ENCODE peak calls at places on chromosomes 12 and 14, in four cellular contexts. N is CD4-positive, alpha-beta T cell; E is AG04450; O is heart left ventricle. R is an unnamed sample.

GRCh38 chr12:1800646-1801284 is 19.6 kb upstream of the LRTM2 start:
- DNase-seq in E (no peak), O (peak), N (peak), R (peak)

GRCh38 chr14:68794856-68795601 is 2.2 kb upstream of the ZFP36L1 start:
- DNase-seq in O (no peak), N (peak), E (peak), R (peak)

GRCh38 chr12:100987552-100988277 is 193.1 kb downstream of the ANO4 start:
- DNase-seq in E (peak), O (no peak), N (no peak), R (peak)

GRCh38 chr14:85439696-85440328 is 90.1 kb upstream of the FLRT2 start:
- DNase-seq in E (no peak), O (no peak), N (no peak), R (peak)

GRCh38 chr14:76456200-76456599 is 80.3 kb downstream of the ESRRB start:
- DNase-seq in O (peak), N (no peak), E (no peak), R (peak)

GRCh38 chr12:122888232-122888752 is 7.6 kb downstream of the VPS37B start:
- DNase-seq in O (no peak), E (no peak), N (peak), R (no peak)

GRCh38 chr12:119208626-119209061 is 29.9 kb downstream of the HSPB8 start:
- DNase-seq in O (peak), N (no peak), E (no peak), R (peak)

GRCh38 chr14:52313493-52313881 is 625 bp upstream of the PTGER2 start:
- DNase-seq in E (no peak), N (no peak), O (no peak), R (no peak)

GRCh38 chr12:106030210-106031175 is 108.3 kb downstream of the NUAK1 start:
- DNase-seq in N (no peak), O (no peak), E (peak), R (peak)

GRCh38 chr14:75876526-75876925 is 105.3 kb downstream of the TGFB3 start:
- DNase-seq in E (no peak), O (no peak), N (no peak), R (no peak)

GRCh38 chr12:65450610-65451009 is 172.1 kb downstream of the MSRB3 start:
- DNase-seq in N (no peak), E (no peak), O (no peak), R (no peak)

GRCh38 chr12:7602287-7602686 is 63.4 kb downstream of the APOBEC1 start:
- DNase-seq in O (no peak), N (no peak), E (no peak), R (peak)

GRCh38 chr12:109126781-109127180 is 10.4 kb downstream of the ACACB start:
- DNase-seq in O (no peak), E (no peak), N (no peak), R (no peak)

GRCh38 chr14:47929334-47929733 is 253.9 kb upstream of the MDGA2 start:
- DNase-seq in N (no peak), O (no peak), E (no peak), R (no peak)

GRCh38 chr12:11795192-11795909 is 145.9 kb downstream of the ETV6 start:
- DNase-seq in O (no peak), N (no peak), E (no peak), R (no peak)

GRCh38 chr14:100419856-100420255 is 96.7 kb downstream of the SLC25A47 start:
- DNase-seq in E (no peak), N (no peak), O (no peak), R (no peak)

GRCh38 chr12:51941669-51942455 is 9.6 kb upstream of the ACVR1B start:
- DNase-seq in O (no peak), E (no peak), N (no peak), R (no peak)

GRCh38 chr12:2456122-2456812 is 338.5 kb upstream of the FKBP4 start:
- DNase-seq in O (no peak), N (no peak), E (no peak), R (no peak)

GRCh38 chr12:119589087-119589486 is 4.5 kb upstream of the TMEM233 start:
- DNase-seq in O (no peak), N (no peak), E (no peak), R (no peak)

GRCh38 chr14:64464695-64465094 is 604 bp upstream of the AKAP5 start:
- DNase-seq in E (no peak), N (no peak), O (no peak), R (no peak)

GRCh38 chr12:120783197-120783596 is 57.6 kb downstream of the ACADS start:
- DNase-seq in N (no peak), E (peak), O (no peak), R (peak)

GRCh38 chr12:23303821-23304220 is 645.6 kb downstream of the SOX5 start:
- DNase-seq in E (no peak), N (no peak), O (no peak), R (no peak)

GRCh38 chr12:50839032-50839431 is 3.7 kb upstream of the TMPRSS12 start:
- DNase-seq in O (no peak), E (no peak), N (no peak), R (no peak)

GRCh38 chr12:127150479-127150878 is 1116.5 kb upstream of the TMEM132C start:
- DNase-seq in O (no peak), E (no peak), N (no peak), R (no peak)

GRCh38 chr12:7959278-7960063 is 23.5 kb upstream of the SLC2A3 start:
- DNase-seq in O (no peak), E (no peak), N (peak), R (no peak)

GRCh38 chr14:57816568-57817284 is 49.2 kb downstream of the SLC35F4 start:
- DNase-seq in N (no peak), O (no peak), E (no peak), R (no peak)

GRCh38 chr12:72219937-72220336 is 52.2 kb upstream of the TRHDE start:
- DNase-seq in N (no peak), O (no peak), E (no peak), R (peak)

GRCh38 chr14:72578514-72578913 is 315.4 kb downstream of the DPF3 start:
- DNase-seq in O (no peak), N (no peak), E (no peak), R (no peak)

GRCh38 chr14:41899416-41899815 is 292.7 kb downstream of the LRFN5 start:
- DNase-seq in N (no peak), E (no peak), O (no peak), R (no peak)

GRCh38 chr12:67766370-67766769 is 117.8 kb downstream of the DYRK2 start:
- DNase-seq in N (no peak), E (peak), O (no peak), R (peak)

GRCh38 chr12:49013403-49013802 is 5.2 kb downstream of the PRKAG1 start:
- DNase-seq in O (no peak), E (no peak), N (no peak), R (no peak)

GRCh38 chr14:27553820-27554219 is 956.0 kb upstream of the NOVA1 start:
- DNase-seq in O (no peak), E (no peak), N (no peak), R (no peak)

DNA sequence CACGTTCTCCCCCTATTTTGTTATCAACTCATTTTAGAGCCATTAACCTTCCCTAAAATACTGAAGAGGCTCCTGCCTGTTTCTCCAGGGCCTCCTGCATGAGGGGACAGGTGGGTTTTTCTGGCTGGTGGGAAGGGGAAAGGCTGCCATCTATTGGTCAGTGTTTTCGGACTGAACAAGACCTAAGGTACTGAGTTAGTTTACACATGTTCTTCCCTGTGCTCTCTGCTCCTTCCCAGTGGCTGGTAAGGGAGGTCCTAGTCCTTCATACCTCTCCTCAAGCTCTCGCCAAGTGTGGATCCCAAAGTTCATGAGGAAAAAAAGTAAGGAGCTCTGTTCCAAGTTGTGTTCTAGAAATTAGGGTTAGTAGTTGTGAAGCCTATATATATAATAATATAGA is 357.5 kb downstream of the FSCB start:
- DNase-seq in O (no peak), N (no peak), E (no peak), R (no peak)
- TF ChIP-seq CTCF in O (no peak), N (no peak), E (peak), R (no peak)

DNA sequence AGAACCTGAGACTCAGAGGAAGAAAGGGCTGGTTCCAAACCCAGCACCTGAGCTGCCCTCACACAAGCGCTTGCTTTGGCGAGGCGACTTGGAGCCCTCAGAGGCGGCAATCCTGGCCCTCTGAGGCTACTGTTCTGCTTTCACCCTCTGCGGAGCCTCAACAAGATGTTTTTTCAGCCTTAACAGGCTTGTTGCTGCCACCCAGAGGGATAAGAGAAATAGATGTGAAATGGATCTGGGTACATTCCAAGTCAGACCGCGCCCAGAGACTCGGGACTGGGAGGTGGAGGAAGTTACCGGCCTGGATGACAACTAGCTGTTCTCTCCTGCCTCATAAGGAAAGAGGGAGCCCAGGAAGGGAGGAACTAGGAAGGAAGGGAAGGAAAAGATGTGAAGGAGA is 89.6 kb downstream of the TTC7B start:
- DNase-seq in O (peak), N (no peak), E (no peak), R (peak)
- TF ChIP-seq CTCF in O (peak), N (no peak), E (peak), R (no peak)

GRCh38 chr12:102596687-102597086 is 116.3 kb upstream of the IGF1 start:
- DNase-seq in N (no peak), E (no peak), O (no peak), R (no peak)

GRCh38 chr12:102592134-102592533 is 111.8 kb upstream of the IGF1 start:
- DNase-seq in E (no peak), N (no peak), O (no peak), R (no peak)

GRCh38 chr12:102593128-102593527 is 112.8 kb upstream of the IGF1 start:
- DNase-seq in O (no peak), N (no peak), E (no peak), R (no peak)

GRCh38 chr12:102596016-102596415 is 115.7 kb upstream of the IGF1 start:
- DNase-seq in E (no peak), N (no peak), O (no peak), R (no peak)

GRCh38 chr12:102595315-102595714 is 115.0 kb upstream of the IGF1 start:
- DNase-seq in O (no peak), N (no peak), E (no peak), R (no peak)
- TF ChIP-seq CTCF in O (no peak), N (no peak), E (no peak), R (no peak)

GRCh38 chr14:26163761-26164160 is 434.1 kb downstream of the NOVA1 start:
- DNase-seq in E (no peak), N (no peak), O (no peak), R (no peak)
- TF ChIP-seq CTCF in E (no peak), N (no peak), O (no peak), R (peak)

DNA sequence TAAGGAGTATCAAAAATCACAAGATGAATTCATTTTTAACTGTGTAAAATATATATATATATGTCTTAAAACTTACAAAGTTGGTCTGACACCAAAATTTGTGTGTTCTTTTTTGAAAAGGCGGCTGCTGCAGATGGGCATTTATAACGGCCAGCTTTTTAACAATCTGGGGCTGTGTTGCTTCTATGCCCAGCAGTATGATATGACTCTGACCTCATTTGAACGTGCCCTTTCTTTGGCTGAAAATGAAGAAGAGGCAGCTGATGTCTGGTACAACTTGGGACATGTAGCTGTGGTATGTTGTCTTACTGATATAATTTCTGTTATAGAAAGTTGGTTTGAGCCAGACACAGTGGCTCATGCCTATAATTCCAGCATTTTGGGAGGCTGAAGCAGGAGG is 47.0 kb downstream of the TTC8 start:
- DNase-seq in N (no peak), O (no peak), E (no peak), R (no peak)
- TF ChIP-seq CTCF in N (no peak), O (no peak), E (no peak), R (no peak)

GRCh38 chr12:27899151-27899661 is 73.3 kb downstream of the PTHLH start:
- DNase-seq in E (peak), O (no peak), N (no peak), R (peak)

GRCh38 chr12:27898022-27898421 is 74.5 kb downstream of the PTHLH start:
- DNase-seq in N (no peak), O (no peak), E (no peak), R (no peak)

GRCh38 chr12:27900920-27901879 is 71.3 kb downstream of the PTHLH start:
- DNase-seq in O (no peak), E (no peak), N (no peak), R (no peak)

GRCh38 chr12:27894309-27894708 is 78.2 kb downstream of the PTHLH start:
- DNase-seq in O (no peak), E (no peak), N (no peak), R (no peak)

DNA sequence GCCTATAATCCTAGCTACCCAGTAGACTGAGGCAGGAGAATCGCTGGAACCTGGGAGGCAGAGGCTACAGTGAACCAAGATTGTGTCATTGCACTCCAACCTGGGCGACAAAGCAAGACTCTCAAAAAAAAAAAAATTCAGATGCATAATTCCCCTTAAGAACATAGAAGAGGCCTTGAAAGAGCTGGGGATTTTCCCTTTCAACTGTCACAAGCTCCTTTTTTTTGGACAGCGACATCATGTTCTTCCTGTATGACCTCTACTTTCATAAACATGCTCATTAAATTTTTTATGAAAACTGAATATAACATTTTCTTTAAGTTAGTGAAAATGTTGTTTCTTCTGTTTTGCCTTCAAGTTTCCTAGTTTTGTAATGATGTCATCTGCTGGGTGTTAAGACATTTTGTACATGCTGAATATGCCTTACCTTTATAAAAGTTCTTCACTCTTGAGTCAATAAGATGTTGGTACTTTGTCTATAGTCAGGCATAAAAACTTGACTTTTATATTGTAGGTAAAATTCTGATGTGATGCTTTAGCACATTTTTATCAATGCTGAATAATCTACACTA is 76.0 kb downstream of the PTHLH start:
- DNase-seq in N (no peak), E (no peak), O (no peak), R (no peak)
- TF ChIP-seq CTCF in N (no peak), E (no peak), O (no peak), R (no peak)

DNA sequence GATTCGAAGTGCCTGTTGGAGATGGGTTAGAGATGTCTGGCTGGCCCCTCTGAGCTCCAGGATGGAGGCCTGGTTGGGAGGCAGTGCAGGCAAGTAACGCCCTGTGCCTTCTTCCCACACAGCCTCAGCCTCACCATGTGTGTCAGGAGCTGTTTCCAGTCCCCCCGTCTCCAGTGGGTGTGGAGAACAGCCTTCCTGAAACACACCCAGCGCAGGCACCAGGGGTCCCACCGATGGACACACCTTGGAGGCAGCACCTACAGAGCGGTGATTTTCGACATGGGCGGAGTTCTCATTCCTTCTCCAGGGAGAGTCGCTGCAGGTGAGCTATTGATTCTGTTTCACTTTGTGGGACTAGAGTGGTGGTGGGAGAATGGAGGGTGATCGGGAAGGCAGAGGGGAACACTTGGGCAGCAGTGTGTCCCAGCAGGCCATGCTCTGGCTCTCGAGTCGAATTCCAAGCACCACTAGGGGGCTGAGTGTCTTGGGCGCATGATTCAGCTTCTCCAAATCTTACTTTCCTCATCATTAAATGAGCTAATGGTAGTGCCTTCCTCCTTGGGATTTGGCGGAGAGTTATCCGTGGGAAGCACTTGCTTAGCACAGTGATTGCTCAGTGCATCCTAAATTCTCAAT is 6.8 kb downstream of the ACAD10 start:
- DNase-seq in O (no peak), N (no peak), E (no peak), R (peak)
- TF ChIP-seq CTCF in O (no peak), N (no peak), E (peak), R (peak)

DNA sequence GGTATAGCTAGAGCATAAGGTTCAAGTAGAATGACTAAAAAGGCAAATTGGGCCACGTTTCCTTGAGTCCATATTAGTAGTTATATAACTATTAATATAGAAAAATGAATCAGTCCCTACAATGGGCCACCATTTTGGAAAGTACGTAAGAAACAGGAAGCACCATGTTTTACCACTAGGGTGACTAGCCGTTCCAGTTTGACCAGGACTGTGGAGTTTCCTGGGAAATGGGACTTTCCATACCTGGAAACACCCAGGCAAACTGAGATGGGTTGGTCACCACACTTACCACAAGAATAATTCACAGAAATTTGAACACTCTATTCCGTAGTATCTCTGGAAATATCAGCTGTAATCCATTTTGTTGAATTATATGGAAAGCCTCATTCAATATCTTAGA is 2.1 kb upstream of the MAGOHB start:
- DNase-seq in O (no peak), E (no peak), N (no peak), R (no peak)
- TF ChIP-seq CTCF in O (no peak), E (no peak), N (no peak), R (peak)